ENCODE peak calls at places on chromosomes 3 and 15, in eight cellular contexts. O is CD8-positive, alpha-beta T cell; Q is brain microvascular endothelial cell; M is ascending aorta; J is tibial artery; H is adrenal gland; V is tibial nerve; A is left ventricle myocardium inferior. F is an unnamed sample.

GRCh38 chr15:44801368-44801767 is 65.0 kb downstream of the TRIM69 start:
- DNase-seq in O (no peak), Q (no peak), M (no peak), J (no peak), H (no peak), V (no peak), A (no peak), F (no peak)

GRCh38 chr3:196620228-196620627 is 19.3 kb upstream of the NRROS start:
- DNase-seq in O (no peak), Q (peak; percentile 45), M (peak; percentile 73), J (peak; percentile 57), H (no peak), V (no peak), A (no peak), F (peak; percentile 77)

GRCh38 chr3:10289785-10290355 is 2.9 kb downstream of the GHRL start:
- DNase-seq in O (no peak), Q (no peak), M (no peak), J (no peak), H (no peak), V (no peak), A (no peak), F (no peak)

GRCh38 chr3:192188218-192188835 is 539.0 kb downstream of the FGF12 start:
- DNase-seq in O (no peak), Q (peak; percentile 15), M (no peak), J (peak; percentile 58), H (peak; percentile 40), V (no peak), A (peak; percentile 32), F (peak; percentile 67)

GRCh38 chr15:80403712-80404056 is 498 bp upstream of the ARNT2 start:
- DNase-seq in O (no peak), Q (no peak), M (no peak), J (no peak), H (peak; percentile 17), V (no peak), A (peak; percentile 22), F (no peak)

GRCh38 chr15:83697716-83698115 is 43.8 kb downstream of the ADAMTSL3 start:
- DNase-seq in O (no peak), Q (no peak), M (no peak), J (no peak), H (no peak), V (no peak), A (no peak), F (no peak)

GRCh38 chr3:143427626-143428025 is 308.1 kb downstream of the CHST2 start:
- DNase-seq in O (no peak), Q (no peak), M (no peak), J (no peak), H (no peak), V (no peak), A (no peak), F (no peak)

GRCh38 chr3:124882749-124883148 is 4.4 kb downstream of the ITGB5 start:
- DNase-seq in O (no peak), Q (peak; percentile 37), M (no peak), J (no peak), H (no peak), V (no peak), A (no peak), F (no peak)

GRCh38 chr15:31435891-31436628 is 109.4 kb downstream of the KLF13 start:
- DNase-seq in O (peak; percentile 68), Q (no peak), M (no peak), J (peak; percentile 75), H (no peak), V (no peak), A (no peak), F (no peak)

GRCh38 chr15:80404719-80405553 is 754 bp downstream of the ARNT2 start:
- DNase-seq in O (no peak), Q (no peak), M (no peak), J (no peak), H (peak; percentile 30), V (no peak), A (no peak), F (peak; percentile 12)

GRCh38 chr3:44337253-44337652 is 1.3 kb upstream of the TCAIM start:
- DNase-seq in O (no peak), Q (no peak), M (no peak), J (no peak), H (no peak), V (no peak), A (no peak), F (no peak)

GRCh38 chr3:128787256-128788253 is 61.6 kb downstream of the RAB7A start:
- DNase-seq in O (peak; percentile 64), Q (peak; percentile 69), M (no peak), J (no peak), H (no peak), V (no peak), A (no peak), F (no peak)
- TF ChIP-seq CTCF in O (peak; percentile 51), Q (peak; percentile 59), M (no peak), J (no peak), H (peak; percentile 24), V (no peak), A (peak; percentile 38), F (peak; percentile 34)

DNA sequence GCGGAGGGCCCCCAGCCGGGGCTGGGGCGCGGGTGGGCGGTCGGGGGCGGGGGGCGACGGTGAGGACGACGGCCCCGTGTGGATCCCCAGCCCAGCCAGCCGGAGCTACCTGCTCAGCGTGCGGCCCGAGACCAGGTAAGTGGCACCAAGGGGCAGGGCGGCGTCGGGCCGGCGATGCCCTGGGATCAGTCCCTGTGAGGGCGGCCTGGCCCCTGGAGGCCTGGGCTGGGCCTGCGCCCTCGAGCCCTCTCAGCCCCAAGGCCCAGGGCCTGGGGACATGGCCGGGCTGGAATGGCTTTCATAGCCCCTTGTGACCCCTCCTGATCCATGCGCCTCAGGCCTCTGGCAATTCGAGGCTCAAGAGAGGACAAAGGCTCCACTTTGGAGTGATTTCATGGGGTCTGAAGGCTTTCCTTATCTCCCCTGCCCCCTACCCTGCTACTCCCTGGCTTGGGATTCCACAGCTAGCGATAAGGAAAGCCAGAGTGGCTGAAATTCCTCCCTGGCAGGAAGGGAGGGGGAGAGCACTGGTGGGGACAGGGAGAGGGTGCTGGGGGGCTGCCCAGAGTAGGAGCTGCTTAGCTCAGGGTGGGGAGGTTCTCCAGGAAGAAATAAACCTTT is 415 bp downstream of the ALPK3 start:
- DNase-seq in O (no peak), Q (no peak), M (peak; percentile 63), J (no peak), H (peak; percentile 23), V (no peak), A (no peak), F (peak; percentile 92)
- TF ChIP-seq CTCF in O (no peak), Q (peak; percentile 18), M (no peak), J (no peak), H (peak; percentile 23), V (no peak), A (no peak), F (peak; percentile 15)

GRCh38 chr3:31446411-31446810 is 86.3 kb upstream of the STT3B start:
- DNase-seq in O (no peak), Q (no peak), M (no peak), J (no peak), H (no peak), V (no peak), A (no peak), F (no peak)

GRCh38 chr3:31448882-31449243 is 83.9 kb upstream of the STT3B start:
- DNase-seq in O (no peak), Q (no peak), M (no peak), J (no peak), H (no peak), V (no peak), A (no peak), F (no peak)

GRCh38 chr3:31449318-31449717 is 83.4 kb upstream of the STT3B start:
- DNase-seq in O (no peak), Q (no peak), M (no peak), J (no peak), H (no peak), V (no peak), A (no peak), F (no peak)

GRCh38 chr3:31450345-31450744 is 82.4 kb upstream of the STT3B start:
- DNase-seq in O (no peak), Q (no peak), M (no peak), J (no peak), H (no peak), V (no peak), A (no peak), F (no peak)

DNA sequence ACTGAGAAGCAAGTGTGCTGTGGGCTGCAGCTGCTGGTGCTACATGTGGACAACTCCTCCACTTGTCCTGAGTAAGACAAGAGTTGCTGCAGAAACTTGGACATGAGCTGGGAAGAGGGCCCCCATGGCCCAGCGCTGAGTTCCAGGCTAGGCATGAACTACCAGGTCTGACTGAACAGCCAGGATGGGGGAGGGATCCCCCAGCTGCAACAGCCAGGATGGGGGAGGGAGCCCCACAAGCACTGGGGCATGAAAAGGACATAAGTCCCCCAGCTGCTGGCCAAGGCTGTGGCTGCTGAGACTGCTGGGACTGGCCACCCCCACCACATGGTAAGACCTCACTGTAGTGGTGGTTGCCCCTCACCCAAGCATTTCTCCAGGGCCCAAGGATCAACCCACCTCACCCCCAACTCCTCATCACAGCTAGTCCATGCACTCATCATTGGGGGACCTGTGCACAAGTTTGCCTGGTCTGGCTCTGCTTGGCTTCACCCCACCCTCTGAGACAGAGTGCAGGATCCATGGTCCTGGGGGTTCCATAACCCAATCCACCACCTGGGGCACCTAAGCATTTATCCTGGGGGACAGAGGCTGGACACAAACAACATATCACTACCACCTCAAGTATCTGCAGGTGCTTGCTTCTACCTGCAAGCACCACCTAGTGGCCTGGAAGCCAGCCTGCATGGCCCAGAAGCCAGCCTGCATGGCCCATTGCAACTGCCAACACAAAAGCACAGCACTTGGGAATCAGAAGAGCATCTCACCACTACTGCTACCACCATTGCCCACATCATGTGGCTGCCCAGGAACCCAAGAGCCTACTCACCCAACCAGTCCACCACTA is 84.5 kb upstream of the STT3B start:
- DNase-seq in O (no peak), Q (no peak), M (no peak), J (no peak), H (peak; percentile 37), V (no peak), A (no peak), F (no peak)
- TF ChIP-seq CTCF in O (no peak), Q (peak; percentile 78), M (no peak), J (no peak), H (peak; percentile 44), V (no peak), A (peak; percentile 46), F (peak; percentile 62)

DNA sequence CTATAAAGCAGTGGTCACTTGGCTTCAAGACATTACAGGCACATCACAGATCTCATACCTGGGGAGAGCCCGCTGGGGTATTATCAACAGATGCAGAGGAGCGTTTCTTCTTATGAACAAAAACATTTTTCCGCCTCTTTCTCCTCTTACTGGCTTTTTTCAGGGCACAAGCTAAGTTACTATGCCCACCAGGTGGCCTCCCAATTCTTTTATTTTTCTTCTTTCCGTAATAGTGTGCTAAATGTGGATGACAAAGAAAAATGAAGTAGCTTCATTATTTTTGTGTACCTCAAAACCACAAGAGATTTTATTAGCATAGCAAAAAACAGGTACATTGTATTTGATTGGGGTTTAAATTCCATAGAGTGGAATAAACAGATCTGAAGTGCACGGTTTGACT is 10.1 kb upstream of the STIMATE start:
- DNase-seq in O (no peak), Q (no peak), M (no peak), J (no peak), H (no peak), V (no peak), A (no peak), F (no peak)
- TF ChIP-seq CTCF in O (peak; percentile 21), Q (peak; percentile 8), M (no peak), J (no peak), H (no peak), V (no peak), A (no peak), F (no peak)